ENCODE peak calls at places on chromosomes 2 and 18, in four cellular contexts. B, S, F and I are unnamed samples.

GRCh38 chr2:204436267-204436666 is 109.0 kb upstream of the PARD3B start:
- DNase-seq in B (no peak), F (no peak), S (no peak), I (no peak)

GRCh38 chr2:66925128-66925527 is 472.0 kb upstream of the ETAA1 start:
- DNase-seq in B (no peak), S (no peak), F (no peak), I (no peak)

GRCh38 chr18:27608742-27609141 is 423.6 kb upstream of the CHST9 start:
- DNase-seq in S (peak; percentile 50), B (no peak), F (no peak), I (no peak)

GRCh38 chr18:49784427-49785185 is 28.7 kb downstream of the ACAA2 start:
- DNase-seq in F (no peak), B (no peak), S (no peak), I (no peak)

GRCh38 chr2:48525269-48525943 is 4.5 kb upstream of the STON1 start:
- DNase-seq in S (no peak), B (no peak), F (no peak), I (no peak)

GRCh38 chr2:134197445-134197844 is 56.4 kb upstream of the MGAT5 start:
- DNase-seq in F (no peak), S (no peak), B (no peak), I (no peak)

GRCh38 chr2:55761024-55761423 is 67.4 kb upstream of the PNPT1 start:
- DNase-seq in B (no peak), S (no peak), F (no peak), I (no peak)

GRCh38 chr2:128536925-128537620 is 218.4 kb upstream of the HS6ST1 start:
- DNase-seq in F (no peak), S (peak; percentile 64), B (no peak), I (peak; percentile 79)

GRCh38 chr2:160408575-160409291 is 84.9 kb downstream of the RBMS1 start:
- DNase-seq in B (no peak), S (peak; percentile 65), F (no peak), I (no peak)

GRCh38 chr2:164542584-164543021 is 78.7 kb downstream of the GRB14 start:
- DNase-seq in S (no peak), B (no peak), F (no peak), I (peak; percentile 49)

GRCh38 chr2:20561703-20562454 is 89.0 kb downstream of the HS1BP3 start:
- DNase-seq in S (peak; percentile 19), F (no peak), B (no peak), I (peak; percentile 59)

GRCh38 chr2:217338306-217338916 is 478.5 kb upstream of the TNP1 start:
- DNase-seq in F (no peak), B (no peak), S (peak; percentile 11), I (no peak)

GRCh38 chr2:182816856-182817255 is 49.6 kb downstream of the FRZB start:
- DNase-seq in F (no peak), S (no peak), B (no peak), I (no peak)

GRCh38 chr2:203532957-203533695 is 2.0 kb downstream of the RAPH1 start:
- DNase-seq in B (no peak), S (peak; percentile 79), F (no peak), I (peak; percentile 57)

GRCh38 chr18:62999392-62999791 is 284.1 kb downstream of the PHLPP1 start:
- DNase-seq in S (no peak), B (no peak), F (peak; percentile 82), I (no peak)

GRCh38 chr18:28767201-28767600 is 590.3 kb upstream of the CDH2 start:
- DNase-seq in B (no peak), F (no peak), S (no peak), I (no peak)

GRCh38 chr2:190467575-190468083 is 59.5 kb downstream of the MFSD6 start:
- DNase-seq in S (no peak), F (no peak), B (no peak), I (peak; percentile 65)

GRCh38 chr2:20378891-20379519 is 28.4 kb upstream of the PUM2 start:
- DNase-seq in S (peak; percentile 84), B (peak; percentile 85), F (peak; percentile 86), I (peak; percentile 96)

GRCh38 chr18:44238911-44239310 is 441.8 kb upstream of the SETBP1 start:
- DNase-seq in S (no peak), B (no peak), F (no peak), I (no peak)

GRCh38 chr18:44238449-44238848 is 442.2 kb upstream of the SETBP1 start:
- DNase-seq in F (no peak), B (no peak), S (no peak), I (no peak)

GRCh38 chr18:44246001-44246400 is 434.7 kb upstream of the SETBP1 start:
- DNase-seq in B (no peak), F (no peak), S (peak; percentile 2), I (no peak)

GRCh38 chr18:44245026-44245425 is 435.7 kb upstream of the SETBP1 start:
- DNase-seq in S (no peak), B (no peak), F (no peak), I (no peak)

GRCh38 chr18:44241041-44241440 is 439.6 kb upstream of the SETBP1 start:
- DNase-seq in F (no peak), S (no peak), B (no peak), I (no peak)
- H3K4me3 ChIP-seq in F (no peak overlapping the region), S (no peak overlapping the region), B (no peak overlapping the region), I (no peak overlapping the region)

GRCh38 chr2:32697156-32697555 is 69.3 kb downstream of the TTC27 start:
- DNase-seq in S (no peak), F (no peak), B (no peak), I (no peak)

GRCh38 chr2:32688511-32688910 is 60.7 kb downstream of the TTC27 start:
- DNase-seq in F (no peak), S (no peak), B (no peak), I (no peak)

DNA sequence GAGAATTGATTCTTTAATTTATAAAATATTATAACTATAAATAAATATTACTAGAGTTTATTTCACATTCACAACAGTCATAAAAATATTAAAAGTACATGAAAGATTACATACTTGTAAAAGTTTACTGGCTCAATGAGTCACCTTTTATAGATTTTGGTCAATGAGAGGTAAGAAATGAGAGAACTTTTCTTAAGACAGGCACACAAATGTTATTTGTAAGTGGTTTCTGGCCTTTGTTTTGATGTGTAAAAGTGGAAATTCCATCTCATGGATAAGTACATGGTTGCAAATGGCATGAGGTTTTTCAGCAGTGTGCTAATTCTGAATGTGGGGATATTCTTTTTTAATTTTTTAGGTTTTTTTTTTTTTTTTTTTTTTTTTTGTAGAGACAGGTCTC is 63.8 kb downstream of the TTC27 start:
- DNase-seq in B (no peak), S (no peak), F (no peak), I (no peak)
- H3K36me3 ChIP-seq in B (no peaks in the 10 kb centered on the region), S (no peaks in the 10 kb centered on the region), F (no peaks in the 10 kb centered on the region), I (no peaks in the 10 kb centered on the region)

GRCh38 chr18:10100236-10100635 is 186.4 kb downstream of the VAPA start:
- DNase-seq in S (no peak), F (no peak), B (no peak), I (no peak)

GRCh38 chr18:10101293-10101701 is 187.5 kb downstream of the VAPA start:
- DNase-seq in S (peak; percentile 27), B (no peak), F (peak; percentile 30), I (no peak)

GRCh38 chr18:10099539-10100140 is 185.8 kb downstream of the VAPA start:
- DNase-seq in S (no peak), F (no peak), B (no peak), I (no peak)

DNA sequence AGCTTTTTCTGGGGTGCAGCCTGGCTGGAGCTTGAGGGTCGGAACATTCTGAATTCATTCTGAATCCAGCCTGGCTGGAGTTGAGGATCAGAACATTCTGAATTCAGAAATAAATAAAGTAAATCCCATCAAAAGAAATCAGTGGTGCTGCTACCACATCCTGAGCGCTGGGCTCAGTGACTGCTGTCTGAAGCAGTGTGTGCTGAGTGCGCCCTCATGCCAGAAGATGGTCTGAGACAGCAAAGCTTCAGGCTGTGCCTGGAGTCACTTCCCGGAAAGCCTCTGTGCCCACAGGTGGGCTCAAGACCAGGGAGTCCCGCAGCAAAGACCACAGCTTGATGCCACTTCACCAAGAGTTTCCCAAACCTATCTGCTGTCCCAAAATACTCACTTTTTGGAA is 187.9 kb downstream of the VAPA start:
- DNase-seq in F (no peak), B (no peak), S (peak; percentile 18), I (no peak)
- H3K4me3 ChIP-seq in F (no peak overlapping the region), B (no peak overlapping the region), S (no peak overlapping the region), I (no peak overlapping the region)

GRCh38 chr2:181106229-181106628 is 125.8 kb downstream of the UBE2E3 start:
- DNase-seq in F (no peak), B (no peak), S (no peak), I (peak; percentile 25)

GRCh38 chr2:181104512-181105121 is 124.2 kb downstream of the UBE2E3 start:
- DNase-seq in S (peak; percentile 80), F (no peak), B (no peak), I (peak; percentile 53)

GRCh38 chr2:181105562-181105961 is 125.2 kb downstream of the UBE2E3 start:
- DNase-seq in F (no peak), B (no peak), S (no peak), I (no peak)

GRCh38 chr2:181103659-181104058 is 123.3 kb downstream of the UBE2E3 start:
- DNase-seq in B (no peak), F (no peak), S (no peak), I (no peak)

DNA sequence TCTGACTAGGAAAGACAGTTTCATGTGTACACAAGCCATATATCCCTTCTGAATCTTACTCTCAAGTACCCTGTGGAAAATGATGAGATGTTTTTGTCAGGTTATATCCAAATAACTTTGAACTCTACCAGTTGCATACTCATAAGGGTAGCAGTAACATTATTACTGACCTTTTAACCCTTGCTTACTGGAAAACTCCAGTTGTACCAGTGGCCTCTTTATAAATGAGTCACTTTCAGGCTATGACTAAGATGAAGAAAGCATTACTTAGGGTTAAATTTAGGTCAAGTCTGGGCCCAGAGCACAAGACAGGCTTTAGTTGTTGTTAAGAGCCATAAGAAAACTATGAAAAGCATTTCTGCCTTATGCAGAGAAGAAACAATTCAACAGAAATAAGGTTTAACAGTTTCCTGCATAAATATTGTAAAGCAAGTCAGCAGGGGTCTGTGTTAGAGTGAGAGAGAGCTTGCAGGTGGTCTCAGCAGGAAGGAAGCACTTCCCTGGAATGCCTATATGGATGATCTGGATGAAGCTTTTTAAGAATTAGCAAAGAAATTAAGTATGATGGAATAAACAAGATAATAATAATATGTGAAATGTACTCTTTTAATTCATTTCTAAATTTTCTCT is 126.5 kb downstream of the UBE2E3 start:
- DNase-seq in S (peak; percentile 43), B (no peak), F (no peak), I (no peak)
- H3K36me3 ChIP-seq in S (no peaks in the 10 kb centered on the region), B (no peaks in the 10 kb centered on the region), F (no peaks in the 10 kb centered on the region), I (no peaks in the 10 kb centered on the region)

GRCh38 chr2:201701591-201701990 is 3.1 kb upstream of the MPP4 start:
- DNase-seq in F (no peak), S (no peak), B (no peak), I (no peak)

GRCh38 chr2:201697899-201698298 is 545 bp downstream of the MPP4 start:
- DNase-seq in S (no peak), B (no peak), F (no peak), I (no peak)

GRCh38 chr2:201696151-201696659 is 2.2 kb downstream of the MPP4 start:
- DNase-seq in F (no peak), S (no peak), B (no peak), I (peak; percentile 40)

GRCh38 chr2:201698588-201699226 is at the start of gene MPP4:
- DNase-seq in B (no peak), S (no peak), F (no peak), I (no peak)

DNA sequence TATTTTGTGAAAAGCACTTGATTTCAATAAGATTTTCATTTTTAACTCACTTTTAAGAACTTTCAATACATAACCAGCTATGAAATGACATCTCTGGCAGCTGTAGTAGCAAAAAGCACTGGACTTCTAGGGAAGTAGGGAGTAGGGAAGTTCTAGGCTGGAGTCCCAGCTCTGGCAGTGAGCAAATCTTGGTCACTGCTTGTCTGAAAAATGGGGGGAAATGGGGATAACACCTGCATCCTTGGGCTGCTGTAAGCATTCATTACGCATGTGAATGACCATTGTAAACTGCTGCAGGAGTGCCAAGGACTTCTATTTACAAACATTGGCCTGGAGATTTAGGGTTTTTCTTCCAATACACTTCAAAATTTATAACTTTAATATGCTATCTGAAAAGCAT is 940 bp upstream of the MPP4 start:
- DNase-seq in B (no peak), F (no peak), S (peak; percentile 40), I (no peak)
- H3K4me3 ChIP-seq in B (no peak overlapping the region), F (no peak overlapping the region), S (no peak overlapping the region), I (no peak overlapping the region)